ENCODE peak calls at places on chromosomes 4 and X, in seven cellular contexts. One of them, this sample, is unnamed.

GRCh38 chr4:55661398-55662056 is 25.4 kb upstream of the NMU start:
- DNase-seq in MM.1S: no peak
- DNase-seq in heart left ventricle: no peak
- DNase-seq in lung: peak; percentile 59
- DNase-seq in A673: no peak
- DNase-seq in cardiac muscle cell: peak; percentile 11
- DNase-seq in hepatocyte: no peak
- DNase-seq in this sample: no peak

GRCh38 chr4:47287735-47288134 is 175.8 kb downstream of the COMMD8 start:
- DNase-seq in cardiac muscle cell: no peak
- DNase-seq in A673: peak; percentile 51
- DNase-seq in lung: no peak
- DNase-seq in heart left ventricle: no peak
- DNase-seq in hepatocyte: peak; percentile 36
- DNase-seq in MM.1S: peak; percentile 26
- DNase-seq in this sample: no peak

GRCh38 chr4:86924805-86925204 is 10.0 kb upstream of the AFF1 start:
- DNase-seq in A673: peak; percentile 55
- DNase-seq in MM.1S: no peak
- DNase-seq in cardiac muscle cell: no peak
- DNase-seq in hepatocyte: no peak
- DNase-seq in lung: no peak
- DNase-seq in heart left ventricle: no peak
- DNase-seq in this sample: no peak

GRCh38 chrX:42770566-42770965 is 7.4 kb downstream of the PPP1R2C start:
- DNase-seq in hepatocyte: no peak
- DNase-seq in heart left ventricle: no peak
- DNase-seq in lung: no peak
- DNase-seq in A673: no peak
- DNase-seq in MM.1S: no peak
- DNase-seq in cardiac muscle cell: no peak
- DNase-seq in this sample: no peak

GRCh38 chr4:16027626-16028025 is 56.2 kb downstream of the PROM1 start:
- DNase-seq in MM.1S: no peak
- DNase-seq in hepatocyte: no peak
- DNase-seq in A673: no peak
- DNase-seq in heart left ventricle: no peak
- DNase-seq in cardiac muscle cell: no peak
- DNase-seq in lung: no peak
- DNase-seq in this sample: no peak

GRCh38 chr4:83009529-83009928 is 1.1 kb downstream of the LIN54 start:
- DNase-seq in A673: no peak
- DNase-seq in hepatocyte: no peak
- DNase-seq in lung: no peak
- DNase-seq in MM.1S: no peak
- DNase-seq in cardiac muscle cell: no peak
- DNase-seq in heart left ventricle: no peak
- DNase-seq in this sample: no peak

GRCh38 chrX:40176256-40176978 is 78.7 kb upstream of the BCOR start:
- DNase-seq in A673: peak; percentile 64
- DNase-seq in hepatocyte: peak; percentile 84
- DNase-seq in MM.1S: peak; percentile 53
- DNase-seq in lung: peak; percentile 69
- DNase-seq in heart left ventricle: peak; percentile 79
- DNase-seq in cardiac muscle cell: peak; percentile 81
- DNase-seq in this sample: no peak

GRCh38 chr4:8314691-8315255 is 45.2 kb downstream of the HTRA3 start:
- DNase-seq in MM.1S: no peak
- DNase-seq in A673: no peak
- DNase-seq in lung: no peak
- DNase-seq in cardiac muscle cell: no peak
- DNase-seq in heart left ventricle: no peak
- DNase-seq in hepatocyte: no peak
- DNase-seq in this sample: no peak

GRCh38 chr4:156971168-156971601 is 414 bp downstream of the PDGFC start:
- DNase-seq in lung: peak; percentile 29
- DNase-seq in heart left ventricle: peak; percentile 25
- DNase-seq in MM.1S: no peak
- DNase-seq in hepatocyte: no peak
- DNase-seq in cardiac muscle cell: peak; percentile 47
- DNase-seq in A673: no peak
- DNase-seq in this sample: peak; percentile 43

GRCh38 chrX:30489323-30489722 is 88.2 kb downstream of the TASL start:
- DNase-seq in heart left ventricle: no peak
- DNase-seq in MM.1S: no peak
- DNase-seq in lung: no peak
- DNase-seq in hepatocyte: no peak
- DNase-seq in cardiac muscle cell: peak; percentile 46
- DNase-seq in A673: peak; percentile 45
- DNase-seq in this sample: no peak

GRCh38 chr4:29805871-29806480 is 914.2 kb upstream of the PCDH7 start:
- DNase-seq in A673: peak; percentile 92
- DNase-seq in cardiac muscle cell: no peak
- DNase-seq in heart left ventricle: no peak
- DNase-seq in MM.1S: no peak
- DNase-seq in lung: no peak
- DNase-seq in hepatocyte: no peak
- DNase-seq in this sample: no peak

GRCh38 chrX:125757794-125758564 is 408.1 kb downstream of the DCAF12L2 start:
- DNase-seq in lung: no peak
- DNase-seq in heart left ventricle: peak; percentile 44
- DNase-seq in cardiac muscle cell: no peak
- DNase-seq in MM.1S: no peak
- DNase-seq in hepatocyte: no peak
- DNase-seq in A673: peak; percentile 10
- DNase-seq in this sample: peak; percentile 1

GRCh38 chrX:131650637-131651410 is 107.0 kb downstream of the OR13H1 start:
- DNase-seq in A673: no peak
- DNase-seq in MM.1S: no peak
- DNase-seq in hepatocyte: no peak
- DNase-seq in cardiac muscle cell: no peak
- DNase-seq in lung: no peak
- DNase-seq in heart left ventricle: no peak
- DNase-seq in this sample: peak; percentile 6

GRCh38 chr4:185761352-185762235 is 50.4 kb downstream of the SORBS2 start:
- DNase-seq in MM.1S: no peak
- DNase-seq in hepatocyte: no peak
- DNase-seq in heart left ventricle: no peak
- DNase-seq in A673: no peak
- DNase-seq in lung: no peak
- DNase-seq in cardiac muscle cell: no peak
- DNase-seq in this sample: no peak

GRCh38 chr4:155738548-155738947 is 20.3 kb upstream of the GUCY1B1 start:
- DNase-seq in heart left ventricle: no peak
- DNase-seq in A673: no peak
- DNase-seq in cardiac muscle cell: no peak
- DNase-seq in MM.1S: no peak
- DNase-seq in hepatocyte: no peak
- DNase-seq in lung: no peak
- DNase-seq in this sample: no peak

GRCh38 chrX:135505356-135505755 is 15.1 kb upstream of the INTS6L start:
- DNase-seq in hepatocyte: no peak
- DNase-seq in lung: no peak
- DNase-seq in A673: no peak
- DNase-seq in MM.1S: no peak
- DNase-seq in heart left ventricle: no peak
- DNase-seq in cardiac muscle cell: no peak
- DNase-seq in this sample: no peak

GRCh38 chrX:26778320-26778888 is 562.4 kb downstream of the MAGEB5 start:
- DNase-seq in lung: no peak
- DNase-seq in heart left ventricle: no peak
- DNase-seq in MM.1S: no peak
- DNase-seq in cardiac muscle cell: no peak
- DNase-seq in A673: peak; percentile 2
- DNase-seq in hepatocyte: no peak
- DNase-seq in this sample: no peak

GRCh38 chr4:3305610-3306371 is 13.0 kb downstream of the RGS12 start:
- DNase-seq in MM.1S: no peak
- DNase-seq in A673: peak; percentile 24
- DNase-seq in hepatocyte: no peak
- DNase-seq in cardiac muscle cell: no peak
- DNase-seq in lung: no peak
- DNase-seq in heart left ventricle: no peak
- DNase-seq in this sample: no peak

GRCh38 chr4:130511776-130512175 is 1415.8 kb downstream of the C4orf33 start:
- DNase-seq in hepatocyte: no peak
- DNase-seq in A673: peak; percentile 66
- DNase-seq in heart left ventricle: no peak
- DNase-seq in MM.1S: no peak
- DNase-seq in cardiac muscle cell: no peak
- DNase-seq in lung: no peak
- DNase-seq in this sample: no peak

GRCh38 chr4:153207027-153207426 is 2.8 kb downstream of the TRIM2 start:
- DNase-seq in heart left ventricle: no peak
- DNase-seq in hepatocyte: no peak
- DNase-seq in lung: no peak
- DNase-seq in MM.1S: no peak
- DNase-seq in cardiac muscle cell: no peak
- DNase-seq in A673: no peak
- DNase-seq in this sample: no peak

GRCh38 chr4:6453688-6453990 is 18.8 kb downstream of the PPP2R2C start:
- DNase-seq in A673: no peak
- DNase-seq in cardiac muscle cell: no peak
- DNase-seq in heart left ventricle: no peak
- DNase-seq in MM.1S: no peak
- DNase-seq in hepatocyte: no peak
- DNase-seq in lung: no peak
- DNase-seq in this sample: no peak

GRCh38 chr4:24158031-24158430 is 268.2 kb upstream of the PPARGC1A start:
- DNase-seq in A673: no peak
- DNase-seq in hepatocyte: no peak
- DNase-seq in cardiac muscle cell: no peak
- DNase-seq in lung: no peak
- DNase-seq in heart left ventricle: no peak
- DNase-seq in MM.1S: no peak
- DNase-seq in this sample: no peak

GRCh38 chr4:182876427-182876826 is 40.8 kb downstream of the DCTD start:
- DNase-seq in cardiac muscle cell: no peak
- DNase-seq in heart left ventricle: no peak
- DNase-seq in lung: no peak
- DNase-seq in A673: no peak
- DNase-seq in MM.1S: no peak
- DNase-seq in hepatocyte: no peak
- DNase-seq in this sample: no peak

GRCh38 chr4:119709418-119709817 is 80.8 kb upstream of the PDE5A start:
- DNase-seq in A673: no peak
- DNase-seq in heart left ventricle: no peak
- DNase-seq in cardiac muscle cell: no peak
- DNase-seq in lung: no peak
- DNase-seq in hepatocyte: no peak
- DNase-seq in MM.1S: no peak
- DNase-seq in this sample: no peak

GRCh38 chr4:159010563-159011260 is 92.2 kb upstream of the RAPGEF2 start:
- DNase-seq in A673: no peak
- DNase-seq in heart left ventricle: peak; percentile 70
- DNase-seq in hepatocyte: peak; percentile 38
- DNase-seq in lung: peak; percentile 78
- DNase-seq in cardiac muscle cell: no peak
- DNase-seq in MM.1S: no peak
- DNase-seq in this sample: peak; percentile 34
- H3K27ac ChIP-seq in A673: no peak overlapping the region
- H3K27ac ChIP-seq in heart left ventricle: no peak overlapping the region
- H3K27ac ChIP-seq in hepatocyte: peak overlapping the region; percentile 23
- H3K27ac ChIP-seq in lung: peak overlapping the region; percentile 62
- H3K27ac ChIP-seq in cardiac muscle cell: no peak overlapping the region
- H3K27ac ChIP-seq in MM.1S: no peak overlapping the region
- H3K27ac ChIP-seq in this sample: no peak overlapping the region

DNA sequence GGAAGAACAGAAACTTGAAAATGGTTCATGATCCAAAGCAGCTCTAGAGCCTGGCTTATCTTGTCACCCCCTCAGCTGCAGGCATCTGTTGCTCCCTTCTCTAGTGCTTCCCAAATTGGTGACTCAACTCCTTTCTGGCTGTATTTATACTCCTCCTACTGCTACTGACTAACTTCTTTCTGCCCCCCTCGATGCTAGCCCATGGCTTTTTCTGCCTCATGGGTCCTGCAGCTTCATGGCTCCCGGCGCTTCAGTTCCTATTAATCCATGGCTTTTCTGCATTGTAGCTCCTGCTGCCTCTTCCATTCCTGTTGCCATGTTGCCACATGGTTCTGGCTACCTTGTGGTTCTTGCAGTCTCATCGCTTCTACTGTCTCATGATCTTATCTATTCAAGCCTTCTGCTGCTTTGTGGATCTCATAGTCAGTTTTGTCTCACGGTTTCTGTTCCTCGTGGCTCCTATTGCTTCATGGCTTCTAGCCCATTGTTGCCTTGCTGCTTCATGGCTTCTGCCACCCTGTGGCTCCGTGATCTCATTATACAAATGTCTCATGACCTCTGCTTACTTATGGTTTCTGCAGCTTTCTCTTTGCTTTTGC is 48.1 kb downstream of the SMC1A start:
- DNase-seq in heart left ventricle: no peak
- DNase-seq in hepatocyte: no peak
- DNase-seq in MM.1S: no peak
- DNase-seq in cardiac muscle cell: no peak
- DNase-seq in lung: no peak
- DNase-seq in A673: no peak
- DNase-seq in this sample: no peak
- TF ChIP-seq CTCF in heart left ventricle: no peak
- TF ChIP-seq CTCF in hepatocyte: no peak
- TF ChIP-seq CTCF in MM.1S: no peak
- TF ChIP-seq CTCF in cardiac muscle cell: no peak
- TF ChIP-seq CTCF in lung: no peak
- TF ChIP-seq CTCF in A673: no peak
- TF ChIP-seq CTCF in this sample: no peak

DNA sequence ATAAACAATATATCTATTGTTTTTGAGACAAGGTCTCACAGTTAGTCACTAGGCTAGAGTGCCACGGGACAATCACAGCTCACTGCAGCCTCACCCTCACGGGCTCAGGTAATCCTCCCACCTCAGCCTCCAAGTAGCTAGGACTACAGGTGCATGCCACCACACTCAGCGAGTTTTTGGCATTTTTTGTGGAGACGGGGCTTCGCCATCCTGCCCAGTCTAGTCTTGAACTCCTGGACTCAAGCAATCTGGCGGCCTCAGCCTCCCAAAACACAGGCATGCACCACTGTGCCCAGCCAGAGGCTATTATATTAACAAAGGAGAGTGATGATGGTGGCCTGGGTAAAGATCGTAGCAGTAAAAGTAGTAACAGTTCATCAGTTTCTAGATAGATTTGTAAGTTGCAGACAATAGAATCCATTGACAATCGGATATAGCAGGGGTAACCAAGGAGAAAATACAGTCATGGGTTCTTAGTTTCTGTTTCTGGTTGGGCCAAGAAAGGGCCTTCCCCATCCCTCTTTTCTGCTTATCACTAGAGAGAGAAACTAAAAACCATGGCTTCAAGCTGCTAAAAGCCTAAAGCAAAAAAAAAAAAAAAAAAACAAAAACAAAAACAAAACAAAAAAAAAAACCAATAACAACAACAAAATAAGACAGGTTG is 60.6 kb downstream of the ANXA10 start:
- DNase-seq in cardiac muscle cell: no peak
- DNase-seq in hepatocyte: no peak
- DNase-seq in A673: no peak
- DNase-seq in heart left ventricle: no peak
- DNase-seq in MM.1S: peak; percentile 62
- DNase-seq in lung: no peak
- DNase-seq in this sample: no peak
- H3K27ac ChIP-seq in cardiac muscle cell: no peak overlapping the region
- H3K27ac ChIP-seq in hepatocyte: no peak overlapping the region
- H3K27ac ChIP-seq in A673: no peak overlapping the region
- H3K27ac ChIP-seq in heart left ventricle: no peak overlapping the region
- H3K27ac ChIP-seq in MM.1S: no peak overlapping the region
- H3K27ac ChIP-seq in lung: no peak overlapping the region
- H3K27ac ChIP-seq in this sample: no peak overlapping the region

GRCh38 chr4:926538-926937 is 5.6 kb downstream of the GAK start:
- DNase-seq in MM.1S: no peak
- DNase-seq in lung: no peak
- DNase-seq in cardiac muscle cell: peak; percentile 62
- DNase-seq in A673: no peak
- DNase-seq in hepatocyte: peak; percentile 44
- DNase-seq in heart left ventricle: no peak
- DNase-seq in this sample: no peak
- TF ChIP-seq CTCF in MM.1S: no peak
- TF ChIP-seq CTCF in lung: no peak
- TF ChIP-seq CTCF in cardiac muscle cell: peak; percentile 55
- TF ChIP-seq CTCF in A673: no peak
- TF ChIP-seq CTCF in hepatocyte: peak; percentile 40
- TF ChIP-seq CTCF in heart left ventricle: no peak
- TF ChIP-seq CTCF in this sample: no peak

This sample was measured in RWPE1.